ENCODE peak calls at places on chromosomes 3 and 15, in ten cellular contexts. B, E, L, K, O, Q, I, W, M and R are unnamed samples.

GRCh38 chr3:46378426-46378942 is 7.7 kb downstream of the CCR5 start:
- DNase-seq in B (no peak), E (peak), L (peak), K (no peak), O (no peak), Q (peak), I (peak), W (peak), M (peak), R (peak)

GRCh38 chr3:98730338-98730737 is 32.8 kb upstream of the ST3GAL6 start:
- DNase-seq in B (no peak), E (no peak), L (peak), K (no peak), O (no peak), Q (no peak), I (no peak), W (no peak), M (no peak), R (no peak)

GRCh38 chr15:62758126-62758951 is 284.2 kb upstream of the TPM1 start:
- DNase-seq in B (no peak), E (no peak), L (peak), K (peak), O (no peak), Q (no peak), I (peak), W (no peak), M (no peak), R (no peak)

GRCh38 chr3:136207741-136208140 is 11.6 kb upstream of the MSL2 start:
- DNase-seq in B (no peak), E (no peak), L (no peak), K (no peak), O (no peak), Q (no peak), I (no peak), W (no peak), M (no peak), R (no peak)

GRCh38 chr15:98292442-98293240 is 332.1 kb downstream of the ARRDC4 start:
- DNase-seq in B (no peak), E (peak), L (peak), K (no peak), O (no peak), Q (no peak), I (peak), W (peak), M (no peak), R (peak)

GRCh38 chr3:32113981-32114566 is 7.7 kb downstream of the GPD1L start:
- DNase-seq in B (no peak), E (no peak), L (no peak), K (no peak), O (no peak), Q (no peak), I (no peak), W (no peak), M (no peak), R (no peak)

GRCh38 chr3:18732474-18732873 is 307.3 kb upstream of the SATB1 start:
- DNase-seq in B (no peak), E (no peak), L (no peak), K (no peak), O (no peak), Q (no peak), I (no peak), W (no peak), M (no peak), R (no peak)

GRCh38 chr3:178084938-178085816 is 451.1 kb upstream of the KCNMB2 start:
- DNase-seq in B (peak), E (peak), L (peak), K (no peak), O (peak), Q (peak), I (peak), W (peak), M (peak), R (peak)

GRCh38 chr3:43236008-43236407 is 50.3 kb upstream of the SNRK start:
- DNase-seq in B (no peak), E (no peak), L (no peak), K (no peak), O (no peak), Q (no peak), I (no peak), W (no peak), M (no peak), R (no peak)

GRCh38 chr3:147361671-147362420 is 44.5 kb downstream of the ZIC4 start:
- DNase-seq in B (peak), E (no peak), L (no peak), K (no peak), O (no peak), Q (no peak), I (no peak), W (peak), M (peak), R (no peak)

GRCh38 chr3:9897408-9898372 is 5.0 kb upstream of the IL17RE start:
- DNase-seq in B (no peak), E (no peak), L (peak), K (no peak), O (no peak), Q (no peak), I (no peak), W (peak), M (no peak), R (no peak)